ENCODE peak calls at places on chromosomes 4 and X, in ten cellular contexts. Z is activated CD4-positive, alpha-beta T cell treated with anti-CD3 and anti-CD28 coated beads, Interleukin-2, amount 50 U/mL, for 48 hours; F is stimulated activated CD8-positive, alpha-beta memory T cell treated with anti-CD3 and anti-CD28 coated beads, Interleukin-12 subunit alpha, Interleukin-12 subunit beta, amount 100 ng/mL, for 1 hour; G is smooth muscle cell of the brain vasculature; N is stimulated activated CD4-positive, alpha-beta T cell treated with anti-CD3 and anti-CD28 coated beads, Interleukin-12 subunit alpha, Interleukin-12 subunit beta, amount 100 ng/mL, for 24 hours; H is T-helper 9 cell; Q is NCI-H2081; I is iris pigment epithelial cell; M is foreskin fibroblast; T is HepG2. P is an unnamed sample.

GRCh38 chrX:151680805-151681204 is 14.5 kb upstream of the PRRG3 start:
- DNase-seq in Z (peak), F (peak), G (no peak), N (peak), H (peak), Q (peak), I (peak), M (peak), T (peak), P (no peak)

GRCh38 chr4:61068745-61069144 is 131.4 kb upstream of the ADGRL3 start:
- DNase-seq in Z (no peak), F (no peak), G (no peak), N (no peak), H (no peak), Q (no peak), I (peak), M (peak), T (no peak), P (no peak)

GRCh38 chr4:186936496-186937375 is 213.1 kb upstream of the FAT1 start:
- DNase-seq in Z (no peak), F (no peak), G (no peak), N (no peak), H (no peak), Q (no peak), I (peak), M (peak), T (peak), P (peak)

GRCh38 chr4:53012738-53013137 is 150.6 kb downstream of the RASL11B start:
- DNase-seq in Z (no peak), F (no peak), G (no peak), N (no peak), H (no peak), Q (no peak), I (no peak), M (peak), T (no peak), P (no peak)

GRCh38 chr4:56843421-56843899 is 22.0 kb upstream of the SPINK2 start:
- DNase-seq in Z (no peak), F (no peak), G (no peak), N (no peak), H (no peak), Q (no peak), I (peak), M (peak), T (no peak), P (no peak)

GRCh38 chrX:118507766-118508165 is 12.2 kb downstream of the DOCK11 start:
- DNase-seq in Z (no peak), F (no peak), G (no peak), N (no peak), H (no peak), Q (no peak), I (no peak), M (peak), T (no peak), P (peak)

GRCh38 chrX:46268429-46268828 is 276.8 kb downstream of the ZNF674 start:
- DNase-seq in Z (peak), F (no peak), G (no peak), N (no peak), H (no peak), Q (no peak), I (peak), M (peak), T (peak), P (no peak)

GRCh38 chrX:55490121-55490520 is 473 bp upstream of the USP51 start:
- DNase-seq in Z (no peak), F (no peak), G (no peak), N (no peak), H (no peak), Q (no peak), I (no peak), M (no peak), T (no peak), P (no peak)

GRCh38 chr4:56804551-56804950 is 16.9 kb downstream of the SPINK2 start:
- DNase-seq in Z (no peak), F (no peak), G (no peak), N (no peak), H (no peak), Q (no peak), I (peak), M (peak), T (no peak), P (no peak)

GRCh38 chrX:13180807-13181206 is 136.4 kb upstream of the FAM9C start:
- DNase-seq in Z (no peak), F (no peak), G (no peak), N (no peak), H (no peak), Q (no peak), I (peak), M (peak), T (no peak), P (peak)

GRCh38 chr4:121041307-121042090 is 30.8 kb downstream of the NDNF start:
- DNase-seq in Z (peak), F (no peak), G (no peak), N (no peak), H (no peak), Q (no peak), I (no peak), M (no peak), T (no peak), P (no peak)

GRCh38 chrX:132614297-132614696 is 125.5 kb upstream of the MBNL3 start:
- DNase-seq in Z (no peak), F (no peak), G (no peak), N (no peak), H (no peak), Q (no peak), I (no peak), M (peak), T (peak), P (peak)

GRCh38 chr4:113684534-113685091 is 76.9 kb downstream of the CAMK2D start:
- DNase-seq in Z (peak), F (no peak), G (no peak), N (peak), H (no peak), Q (no peak), I (peak), M (peak), T (peak), P (peak)

GRCh38 chr4:71338846-71339593 is at the start of gene SLC4A4:
- DNase-seq in Z (no peak), F (no peak), G (no peak), N (no peak), H (no peak), Q (no peak), I (peak), M (peak), T (no peak), P (peak)

GRCh38 chr4:72295966-72296557 is 264.3 kb downstream of the NPFFR2 start:
- DNase-seq in Z (no peak), F (no peak), G (no peak), N (no peak), H (no peak), Q (peak), I (peak), M (peak), T (peak), P (peak)

GRCh38 chr4:98394134-98394533 is 132.9 kb downstream of the RAP1GDS1 start:
- DNase-seq in Z (no peak), F (no peak), G (no peak), N (no peak), H (no peak), Q (no peak), I (peak), M (no peak), T (no peak), P (no peak)

GRCh38 chrX:154408659-154409221 is 314 bp downstream of the DNASE1L1 start:
- DNase-seq in Z (no peak), F (no peak), G (no peak), N (no peak), H (no peak), Q (no peak), I (no peak), M (no peak), T (no peak), P (no peak)

GRCh38 chr4:173424899-173425805 is 26.2 kb upstream of the SCRG1 start:
- DNase-seq in Z (no peak), F (no peak), G (no peak), N (no peak), H (no peak), Q (no peak), I (peak), M (peak), T (no peak), P (peak)

GRCh38 chr4:71608674-71609062 is 175.2 kb downstream of the GC start:
- DNase-seq in Z (no peak), F (no peak), G (no peak), N (no peak), H (no peak), Q (no peak), I (no peak), M (no peak), T (no peak), P (no peak)

GRCh38 chr4:157994863-157995262 is 178.0 kb downstream of the GASK1B start:
- DNase-seq in Z (no peak), F (no peak), G (no peak), N (no peak), H (no peak), Q (no peak), I (no peak), M (peak), T (peak), P (peak)

GRCh38 chr4:152534541-152535231 is 1.2 kb downstream of the FBXW7 start:
- DNase-seq in Z (peak), F (peak), G (no peak), N (peak), H (peak), Q (peak), I (peak), M (peak), T (no peak), P (peak)

GRCh38 chr4:87363552-87363951 is 27.4 kb downstream of the HSD17B11 start:
- DNase-seq in Z (no peak), F (no peak), G (no peak), N (no peak), H (no peak), Q (no peak), I (no peak), M (peak), T (no peak), P (no peak)

GRCh38 chr4:47383829-47384427 is 79.6 kb downstream of the COMMD8 start:
- DNase-seq in Z (no peak), F (no peak), G (no peak), N (no peak), H (no peak), Q (peak), I (peak), M (peak), T (peak), P (peak)

P was measured in HCEC 1CT.